ENCODE peak calls at places on chromosomes 7 and 10, in ten cellular contexts. U, V, E, N, W, P, J, M, T and Y are unnamed samples.

GRCh38 chr7:156379242-156380070 is 261.1 kb upstream of the RNF32 start:
- DNase-seq in U (peak), V (no peak), E (no peak), N (no peak), W (peak), P (no peak), J (no peak), M (no peak), T (no peak), Y (no peak)

GRCh38 chr10:34254596-34254995 is 560.5 kb downstream of the PARD3 start:
- DNase-seq in U (peak), V (no peak), E (no peak), N (no peak), W (peak), P (no peak), J (peak), M (peak), T (peak), Y (no peak)

GRCh38 chr7:81715984-81716588 is 53.8 kb downstream of the HGF start:
- DNase-seq in U (peak), V (no peak), E (peak), N (no peak), W (peak), P (no peak), J (peak), M (peak), T (no peak), Y (no peak)

GRCh38 chr10:13347235-13348156 is 597 bp downstream of the SEPHS1 start:
- DNase-seq in U (peak), V (no peak), E (peak), N (no peak), W (peak), P (peak), J (peak), M (peak), T (no peak), Y (peak)

GRCh38 chr10:119469846-119470245 is 72.7 kb downstream of the RGS10 start:
- DNase-seq in U (no peak), V (no peak), E (no peak), N (no peak), W (no peak), P (no peak), J (no peak), M (no peak), T (no peak), Y (no peak)

GRCh38 chr7:115561341-115562110 is 469.0 kb downstream of the TFEC start:
- DNase-seq in U (no peak), V (peak), E (no peak), N (peak), W (no peak), P (no peak), J (peak), M (no peak), T (peak), Y (no peak)

GRCh38 chr10:125161570-125162139 is 1.3 kb upstream of the CTBP2 start:
- DNase-seq in U (peak), V (no peak), E (no peak), N (no peak), W (no peak), P (peak), J (no peak), M (no peak), T (no peak), Y (no peak)

GRCh38 chr10:63199716-63200115 is 66.6 kb downstream of the NRBF2 start:
- DNase-seq in U (no peak), V (no peak), E (no peak), N (no peak), W (no peak), P (no peak), J (no peak), M (no peak), T (no peak), Y (no peak)

GRCh38 chr10:73625004-73625883 is 16.0 kb downstream of the MYOZ1 start:
- DNase-seq in U (peak), V (no peak), E (peak), N (no peak), W (peak), P (peak), J (peak), M (peak), T (no peak), Y (peak)

GRCh38 chr7:7662527-7662926 is 22.0 kb downstream of the UMAD1 start:
- DNase-seq in U (peak), V (no peak), E (no peak), N (no peak), W (peak), P (no peak), J (peak), M (peak), T (no peak), Y (no peak)

GRCh38 chr10:53675201-53675600 is 902.6 kb upstream of the MBL2 start:
- DNase-seq in U (no peak), V (no peak), E (no peak), N (no peak), W (no peak), P (no peak), J (no peak), M (no peak), T (no peak), Y (no peak)

GRCh38 chr10:79185796-79186374 is 117.1 kb downstream of the ZMIZ1 start:
- DNase-seq in U (no peak), V (no peak), E (no peak), N (no peak), W (no peak), P (no peak), J (no peak), M (no peak), T (no peak), Y (no peak)

GRCh38 chr10:86355571-86356038 is 11.0 kb downstream of the GRID1 start:
- DNase-seq in U (no peak), V (no peak), E (peak), N (no peak), W (no peak), P (no peak), J (no peak), M (no peak), T (no peak), Y (no peak)